ENCODE peak calls at places on chromosomes 4 and X, in nine cellular contexts. One of them, this sample, is unnamed.

GRCh38 chr4:74983229-74983628 is 50.3 kb downstream of the PARM1 start:
- DNase-seq in NAMALWA: no peak
- DNase-seq in NB4: no peak
- DNase-seq in glutamatergic neuron: no peak
- DNase-seq in activated CD8-positive, alpha-beta T cell treated with anti-CD3 and anti-CD28 coated beads, Interleukin-2, amount 10 ng/mL, durations not matched to agents 7 days and 5 days: no peak
- DNase-seq in fibroblast of pulmonary artery: no peak
- DNase-seq in stimulated activated CD4-positive, alpha-beta T cell treated with anti-CD3 and anti-CD28 coated beads, Interleukin-2, amount 100 ng/mL, for 24 hours: no peak
- DNase-seq in T-helper 9 cell: no peak
- DNase-seq in A549: no peak
- DNase-seq in this sample: no peak

GRCh38 chr4:786861-787300 is 39.0 kb downstream of the CPLX1 start:
- DNase-seq in NAMALWA: no peak
- DNase-seq in NB4: no peak
- DNase-seq in glutamatergic neuron: no peak
- DNase-seq in activated CD8-positive, alpha-beta T cell treated with anti-CD3 and anti-CD28 coated beads, Interleukin-2, amount 10 ng/mL, durations not matched to agents 7 days and 5 days: peak; percentile 49
- DNase-seq in fibroblast of pulmonary artery: no peak
- DNase-seq in stimulated activated CD4-positive, alpha-beta T cell treated with anti-CD3 and anti-CD28 coated beads, Interleukin-2, amount 100 ng/mL, for 24 hours: no peak
- DNase-seq in T-helper 9 cell: no peak
- DNase-seq in A549: no peak
- DNase-seq in this sample: no peak

GRCh38 chrX:26411045-26411444 is 195.1 kb downstream of the MAGEB5 start:
- DNase-seq in NAMALWA: no peak
- DNase-seq in NB4: no peak
- DNase-seq in glutamatergic neuron: no peak
- DNase-seq in activated CD8-positive, alpha-beta T cell treated with anti-CD3 and anti-CD28 coated beads, Interleukin-2, amount 10 ng/mL, durations not matched to agents 7 days and 5 days: no peak
- DNase-seq in fibroblast of pulmonary artery: peak; percentile 16
- DNase-seq in stimulated activated CD4-positive, alpha-beta T cell treated with anti-CD3 and anti-CD28 coated beads, Interleukin-2, amount 100 ng/mL, for 24 hours: no peak
- DNase-seq in T-helper 9 cell: no peak
- DNase-seq in A549: no peak
- DNase-seq in this sample: no peak

GRCh38 chrX:132480581-132481203 is 8.1 kb downstream of the MBNL3 start:
- DNase-seq in NAMALWA: peak; percentile 90
- DNase-seq in NB4: peak; percentile 88
- DNase-seq in glutamatergic neuron: no peak
- DNase-seq in activated CD8-positive, alpha-beta T cell treated with anti-CD3 and anti-CD28 coated beads, Interleukin-2, amount 10 ng/mL, durations not matched to agents 7 days and 5 days: peak; percentile 65
- DNase-seq in fibroblast of pulmonary artery: peak; percentile 49
- DNase-seq in stimulated activated CD4-positive, alpha-beta T cell treated with anti-CD3 and anti-CD28 coated beads, Interleukin-2, amount 100 ng/mL, for 24 hours: peak; percentile 22
- DNase-seq in T-helper 9 cell: peak; percentile 16
- DNase-seq in A549: no peak
- DNase-seq in this sample: peak; percentile 44

GRCh38 chr4:168421671-168422070 is 58.6 kb downstream of the DDX60L start:
- DNase-seq in NAMALWA: no peak
- DNase-seq in NB4: no peak
- DNase-seq in glutamatergic neuron: no peak
- DNase-seq in activated CD8-positive, alpha-beta T cell treated with anti-CD3 and anti-CD28 coated beads, Interleukin-2, amount 10 ng/mL, durations not matched to agents 7 days and 5 days: peak; percentile 35
- DNase-seq in fibroblast of pulmonary artery: peak; percentile 65
- DNase-seq in stimulated activated CD4-positive, alpha-beta T cell treated with anti-CD3 and anti-CD28 coated beads, Interleukin-2, amount 100 ng/mL, for 24 hours: no peak
- DNase-seq in T-helper 9 cell: no peak
- DNase-seq in A549: no peak
- DNase-seq in this sample: peak; percentile 70

GRCh38 chr4:152114562-152114961 is 353.8 kb upstream of the GATB start:
- DNase-seq in NAMALWA: no peak
- DNase-seq in NB4: no peak
- DNase-seq in glutamatergic neuron: no peak
- DNase-seq in activated CD8-positive, alpha-beta T cell treated with anti-CD3 and anti-CD28 coated beads, Interleukin-2, amount 10 ng/mL, durations not matched to agents 7 days and 5 days: no peak
- DNase-seq in fibroblast of pulmonary artery: no peak
- DNase-seq in stimulated activated CD4-positive, alpha-beta T cell treated with anti-CD3 and anti-CD28 coated beads, Interleukin-2, amount 100 ng/mL, for 24 hours: no peak
- DNase-seq in T-helper 9 cell: no peak
- DNase-seq in A549: no peak
- DNase-seq in this sample: no peak

GRCh38 chr4:138953962-138954371 is 61.6 kb upstream of the NOCT start:
- DNase-seq in NAMALWA: no peak
- DNase-seq in NB4: no peak
- DNase-seq in glutamatergic neuron: no peak
- DNase-seq in activated CD8-positive, alpha-beta T cell treated with anti-CD3 and anti-CD28 coated beads, Interleukin-2, amount 10 ng/mL, durations not matched to agents 7 days and 5 days: no peak
- DNase-seq in fibroblast of pulmonary artery: peak; percentile 93
- DNase-seq in stimulated activated CD4-positive, alpha-beta T cell treated with anti-CD3 and anti-CD28 coated beads, Interleukin-2, amount 100 ng/mL, for 24 hours: no peak
- DNase-seq in T-helper 9 cell: no peak
- DNase-seq in A549: no peak
- DNase-seq in this sample: peak; percentile 87

GRCh38 chr4:175421506-175421905 is 390.6 kb downstream of the GPM6A start:
- DNase-seq in NAMALWA: no peak
- DNase-seq in NB4: no peak
- DNase-seq in glutamatergic neuron: no peak
- DNase-seq in activated CD8-positive, alpha-beta T cell treated with anti-CD3 and anti-CD28 coated beads, Interleukin-2, amount 10 ng/mL, durations not matched to agents 7 days and 5 days: no peak
- DNase-seq in fibroblast of pulmonary artery: no peak
- DNase-seq in stimulated activated CD4-positive, alpha-beta T cell treated with anti-CD3 and anti-CD28 coated beads, Interleukin-2, amount 100 ng/mL, for 24 hours: no peak
- DNase-seq in T-helper 9 cell: no peak
- DNase-seq in A549: peak; percentile 52
- DNase-seq in this sample: peak; percentile 56

GRCh38 chrX:25084446-25084845 is 68.7 kb upstream of the ARX start:
- DNase-seq in NAMALWA: no peak
- DNase-seq in NB4: no peak
- DNase-seq in glutamatergic neuron: no peak
- DNase-seq in activated CD8-positive, alpha-beta T cell treated with anti-CD3 and anti-CD28 coated beads, Interleukin-2, amount 10 ng/mL, durations not matched to agents 7 days and 5 days: no peak
- DNase-seq in fibroblast of pulmonary artery: no peak
- DNase-seq in stimulated activated CD4-positive, alpha-beta T cell treated with anti-CD3 and anti-CD28 coated beads, Interleukin-2, amount 100 ng/mL, for 24 hours: no peak
- DNase-seq in T-helper 9 cell: no peak
- DNase-seq in A549: no peak
- DNase-seq in this sample: no peak

GRCh38 chrX:140697618-140698017 is 11.9 kb upstream of the LINC00632 start:
- DNase-seq in NAMALWA: peak; percentile 17
- DNase-seq in NB4: peak; percentile 12
- DNase-seq in glutamatergic neuron: no peak
- DNase-seq in activated CD8-positive, alpha-beta T cell treated with anti-CD3 and anti-CD28 coated beads, Interleukin-2, amount 10 ng/mL, durations not matched to agents 7 days and 5 days: no peak
- DNase-seq in fibroblast of pulmonary artery: no peak
- DNase-seq in stimulated activated CD4-positive, alpha-beta T cell treated with anti-CD3 and anti-CD28 coated beads, Interleukin-2, amount 100 ng/mL, for 24 hours: no peak
- DNase-seq in T-helper 9 cell: no peak
- DNase-seq in A549: no peak
- DNase-seq in this sample: no peak

GRCh38 chrX:65874765-65875164 is 165.1 kb downstream of the VSIG4 start:
- DNase-seq in NAMALWA: no peak
- DNase-seq in NB4: peak; percentile 6
- DNase-seq in glutamatergic neuron: no peak
- DNase-seq in activated CD8-positive, alpha-beta T cell treated with anti-CD3 and anti-CD28 coated beads, Interleukin-2, amount 10 ng/mL, durations not matched to agents 7 days and 5 days: no peak
- DNase-seq in fibroblast of pulmonary artery: no peak
- DNase-seq in stimulated activated CD4-positive, alpha-beta T cell treated with anti-CD3 and anti-CD28 coated beads, Interleukin-2, amount 100 ng/mL, for 24 hours: no peak
- DNase-seq in T-helper 9 cell: no peak
- DNase-seq in A549: no peak
- DNase-seq in this sample: no peak

GRCh38 chrX:68832101-68832416 is 3.2 kb downstream of the EFNB1 start:
- DNase-seq in NAMALWA: peak; percentile 40
- DNase-seq in NB4: peak; percentile 77
- DNase-seq in glutamatergic neuron: no peak
- DNase-seq in activated CD8-positive, alpha-beta T cell treated with anti-CD3 and anti-CD28 coated beads, Interleukin-2, amount 10 ng/mL, durations not matched to agents 7 days and 5 days: no peak
- DNase-seq in fibroblast of pulmonary artery: peak; percentile 79
- DNase-seq in stimulated activated CD4-positive, alpha-beta T cell treated with anti-CD3 and anti-CD28 coated beads, Interleukin-2, amount 100 ng/mL, for 24 hours: peak; percentile 23
- DNase-seq in T-helper 9 cell: no peak
- DNase-seq in A549: no peak
- DNase-seq in this sample: peak; percentile 68

GRCh38 chr4:67198757-67199156 is 346.5 kb downstream of the CENPC start:
- DNase-seq in NAMALWA: peak; percentile 38
- DNase-seq in NB4: peak; percentile 49
- DNase-seq in glutamatergic neuron: no peak
- DNase-seq in activated CD8-positive, alpha-beta T cell treated with anti-CD3 and anti-CD28 coated beads, Interleukin-2, amount 10 ng/mL, durations not matched to agents 7 days and 5 days: no peak
- DNase-seq in fibroblast of pulmonary artery: peak; percentile 77
- DNase-seq in stimulated activated CD4-positive, alpha-beta T cell treated with anti-CD3 and anti-CD28 coated beads, Interleukin-2, amount 100 ng/mL, for 24 hours: no peak
- DNase-seq in T-helper 9 cell: no peak
- DNase-seq in A549: no peak
- DNase-seq in this sample: peak; percentile 54

GRCh38 chr4:104616401-104616820 is 121.7 kb upstream of the CXXC4 start:
- DNase-seq in NAMALWA: no peak
- DNase-seq in NB4: no peak
- DNase-seq in glutamatergic neuron: no peak
- DNase-seq in activated CD8-positive, alpha-beta T cell treated with anti-CD3 and anti-CD28 coated beads, Interleukin-2, amount 10 ng/mL, durations not matched to agents 7 days and 5 days: no peak
- DNase-seq in fibroblast of pulmonary artery: no peak
- DNase-seq in stimulated activated CD4-positive, alpha-beta T cell treated with anti-CD3 and anti-CD28 coated beads, Interleukin-2, amount 100 ng/mL, for 24 hours: no peak
- DNase-seq in T-helper 9 cell: no peak
- DNase-seq in A549: no peak
- DNase-seq in this sample: no peak

GRCh38 chr4:181946902-181947301 is 296.3 kb upstream of the TENM3 start:
- DNase-seq in NAMALWA: no peak
- DNase-seq in NB4: no peak
- DNase-seq in glutamatergic neuron: no peak
- DNase-seq in activated CD8-positive, alpha-beta T cell treated with anti-CD3 and anti-CD28 coated beads, Interleukin-2, amount 10 ng/mL, durations not matched to agents 7 days and 5 days: no peak
- DNase-seq in fibroblast of pulmonary artery: no peak
- DNase-seq in stimulated activated CD4-positive, alpha-beta T cell treated with anti-CD3 and anti-CD28 coated beads, Interleukin-2, amount 100 ng/mL, for 24 hours: no peak
- DNase-seq in T-helper 9 cell: no peak
- DNase-seq in A549: no peak
- DNase-seq in this sample: no peak

GRCh38 chr4:186516287-186516686 is 39.1 kb downstream of the MTNR1A start:
- DNase-seq in NAMALWA: no peak
- DNase-seq in NB4: no peak
- DNase-seq in glutamatergic neuron: no peak
- DNase-seq in activated CD8-positive, alpha-beta T cell treated with anti-CD3 and anti-CD28 coated beads, Interleukin-2, amount 10 ng/mL, durations not matched to agents 7 days and 5 days: no peak
- DNase-seq in fibroblast of pulmonary artery: no peak
- DNase-seq in stimulated activated CD4-positive, alpha-beta T cell treated with anti-CD3 and anti-CD28 coated beads, Interleukin-2, amount 100 ng/mL, for 24 hours: no peak
- DNase-seq in T-helper 9 cell: no peak
- DNase-seq in A549: no peak
- DNase-seq in this sample: no peak

GRCh38 chrX:38215141-38215540 is 5.5 kb downstream of the SRPX start:
- DNase-seq in NAMALWA: no peak
- DNase-seq in NB4: no peak
- DNase-seq in glutamatergic neuron: no peak
- DNase-seq in activated CD8-positive, alpha-beta T cell treated with anti-CD3 and anti-CD28 coated beads, Interleukin-2, amount 10 ng/mL, durations not matched to agents 7 days and 5 days: no peak
- DNase-seq in fibroblast of pulmonary artery: peak; percentile 65
- DNase-seq in stimulated activated CD4-positive, alpha-beta T cell treated with anti-CD3 and anti-CD28 coated beads, Interleukin-2, amount 100 ng/mL, for 24 hours: no peak
- DNase-seq in T-helper 9 cell: no peak
- DNase-seq in A549: no peak
- DNase-seq in this sample: peak; percentile 12

GRCh38 chr4:152083348-152083747 is 322.5 kb upstream of the GATB start:
- DNase-seq in NAMALWA: no peak
- DNase-seq in NB4: no peak
- DNase-seq in glutamatergic neuron: no peak
- DNase-seq in activated CD8-positive, alpha-beta T cell treated with anti-CD3 and anti-CD28 coated beads, Interleukin-2, amount 10 ng/mL, durations not matched to agents 7 days and 5 days: no peak
- DNase-seq in fibroblast of pulmonary artery: no peak
- DNase-seq in stimulated activated CD4-positive, alpha-beta T cell treated with anti-CD3 and anti-CD28 coated beads, Interleukin-2, amount 100 ng/mL, for 24 hours: no peak
- DNase-seq in T-helper 9 cell: no peak
- DNase-seq in A549: no peak
- DNase-seq in this sample: peak; percentile 89

GRCh38 chr4:2250764-2251072 is 8.8 kb upstream of the HAUS3 start:
- DNase-seq in NAMALWA: no peak
- DNase-seq in NB4: no peak
- DNase-seq in glutamatergic neuron: peak; percentile 15
- DNase-seq in activated CD8-positive, alpha-beta T cell treated with anti-CD3 and anti-CD28 coated beads, Interleukin-2, amount 10 ng/mL, durations not matched to agents 7 days and 5 days: no peak
- DNase-seq in fibroblast of pulmonary artery: no peak
- DNase-seq in stimulated activated CD4-positive, alpha-beta T cell treated with anti-CD3 and anti-CD28 coated beads, Interleukin-2, amount 100 ng/mL, for 24 hours: peak; percentile 15
- DNase-seq in T-helper 9 cell: no peak
- DNase-seq in A549: no peak
- DNase-seq in this sample: no peak

GRCh38 chrX:24839331-24839730 is 145.6 kb downstream of the POLA1 start:
- DNase-seq in NAMALWA: no peak
- DNase-seq in NB4: no peak
- DNase-seq in glutamatergic neuron: no peak
- DNase-seq in activated CD8-positive, alpha-beta T cell treated with anti-CD3 and anti-CD28 coated beads, Interleukin-2, amount 10 ng/mL, durations not matched to agents 7 days and 5 days: no peak
- DNase-seq in fibroblast of pulmonary artery: no peak
- DNase-seq in stimulated activated CD4-positive, alpha-beta T cell treated with anti-CD3 and anti-CD28 coated beads, Interleukin-2, amount 100 ng/mL, for 24 hours: no peak
- DNase-seq in T-helper 9 cell: no peak
- DNase-seq in A549: no peak
- DNase-seq in this sample: peak; percentile 1

GRCh38 chrX:117744958-117745357 is 371.7 kb downstream of the KLHL13 start:
- DNase-seq in NAMALWA: no peak
- DNase-seq in NB4: no peak
- DNase-seq in glutamatergic neuron: no peak
- DNase-seq in activated CD8-positive, alpha-beta T cell treated with anti-CD3 and anti-CD28 coated beads, Interleukin-2, amount 10 ng/mL, durations not matched to agents 7 days and 5 days: no peak
- DNase-seq in fibroblast of pulmonary artery: no peak
- DNase-seq in stimulated activated CD4-positive, alpha-beta T cell treated with anti-CD3 and anti-CD28 coated beads, Interleukin-2, amount 100 ng/mL, for 24 hours: no peak
- DNase-seq in T-helper 9 cell: no peak
- DNase-seq in A549: no peak
- DNase-seq in this sample: no peak

GRCh38 chrX:111360839-111361238 is 51.2 kb downstream of the DCX start:
- DNase-seq in NAMALWA: peak; percentile 1
- DNase-seq in NB4: no peak
- DNase-seq in glutamatergic neuron: no peak
- DNase-seq in activated CD8-positive, alpha-beta T cell treated with anti-CD3 and anti-CD28 coated beads, Interleukin-2, amount 10 ng/mL, durations not matched to agents 7 days and 5 days: no peak
- DNase-seq in fibroblast of pulmonary artery: no peak
- DNase-seq in stimulated activated CD4-positive, alpha-beta T cell treated with anti-CD3 and anti-CD28 coated beads, Interleukin-2, amount 100 ng/mL, for 24 hours: no peak
- DNase-seq in T-helper 9 cell: no peak
- DNase-seq in A549: no peak
- DNase-seq in this sample: no peak

GRCh38 chrX:28498658-28499057 is 88.6 kb upstream of the IL1RAPL1 start:
- DNase-seq in NAMALWA: no peak
- DNase-seq in NB4: no peak
- DNase-seq in glutamatergic neuron: no peak
- DNase-seq in activated CD8-positive, alpha-beta T cell treated with anti-CD3 and anti-CD28 coated beads, Interleukin-2, amount 10 ng/mL, durations not matched to agents 7 days and 5 days: no peak
- DNase-seq in fibroblast of pulmonary artery: peak; percentile 41
- DNase-seq in stimulated activated CD4-positive, alpha-beta T cell treated with anti-CD3 and anti-CD28 coated beads, Interleukin-2, amount 100 ng/mL, for 24 hours: no peak
- DNase-seq in T-helper 9 cell: no peak
- DNase-seq in A549: no peak
- DNase-seq in this sample: no peak

GRCh38 chrX:147912093-147912801 is 528 bp downstream of the FMR1 start:
- DNase-seq in NAMALWA: peak; percentile 64
- DNase-seq in NB4: peak; percentile 60
- DNase-seq in glutamatergic neuron: peak; percentile 33
- DNase-seq in activated CD8-positive, alpha-beta T cell treated with anti-CD3 and anti-CD28 coated beads, Interleukin-2, amount 10 ng/mL, durations not matched to agents 7 days and 5 days: peak; percentile 52
- DNase-seq in fibroblast of pulmonary artery: peak; percentile 41
- DNase-seq in stimulated activated CD4-positive, alpha-beta T cell treated with anti-CD3 and anti-CD28 coated beads, Interleukin-2, amount 100 ng/mL, for 24 hours: peak; percentile 32
- DNase-seq in T-helper 9 cell: peak; percentile 13
- DNase-seq in A549: peak; percentile 22
- DNase-seq in this sample: peak; percentile 40

GRCh38 chr4:93409035-93409434 is 419.5 kb upstream of the ATOH1 start:
- DNase-seq in NAMALWA: peak; percentile 2
- DNase-seq in NB4: no peak
- DNase-seq in glutamatergic neuron: no peak
- DNase-seq in activated CD8-positive, alpha-beta T cell treated with anti-CD3 and anti-CD28 coated beads, Interleukin-2, amount 10 ng/mL, durations not matched to agents 7 days and 5 days: no peak
- DNase-seq in fibroblast of pulmonary artery: no peak
- DNase-seq in stimulated activated CD4-positive, alpha-beta T cell treated with anti-CD3 and anti-CD28 coated beads, Interleukin-2, amount 100 ng/mL, for 24 hours: no peak
- DNase-seq in T-helper 9 cell: no peak
- DNase-seq in A549: no peak
- DNase-seq in this sample: no peak

GRCh38 chr4:3059090-3059428 is 15.3 kb downstream of the HTT-AS start:
- DNase-seq in NAMALWA: peak; percentile 28
- DNase-seq in NB4: peak; percentile 86
- DNase-seq in glutamatergic neuron: no peak
- DNase-seq in activated CD8-positive, alpha-beta T cell treated with anti-CD3 and anti-CD28 coated beads, Interleukin-2, amount 10 ng/mL, durations not matched to agents 7 days and 5 days: no peak
- DNase-seq in fibroblast of pulmonary artery: no peak
- DNase-seq in stimulated activated CD4-positive, alpha-beta T cell treated with anti-CD3 and anti-CD28 coated beads, Interleukin-2, amount 100 ng/mL, for 24 hours: no peak
- DNase-seq in T-helper 9 cell: no peak
- DNase-seq in A549: no peak
- DNase-seq in this sample: no peak

GRCh38 chr4:7901274-7901845 is 38.3 kb downstream of the AFAP1 start:
- DNase-seq in NAMALWA: no peak
- DNase-seq in NB4: no peak
- DNase-seq in glutamatergic neuron: peak; percentile 43
- DNase-seq in activated CD8-positive, alpha-beta T cell treated with anti-CD3 and anti-CD28 coated beads, Interleukin-2, amount 10 ng/mL, durations not matched to agents 7 days and 5 days: no peak
- DNase-seq in fibroblast of pulmonary artery: peak; percentile 30
- DNase-seq in stimulated activated CD4-positive, alpha-beta T cell treated with anti-CD3 and anti-CD28 coated beads, Interleukin-2, amount 100 ng/mL, for 24 hours: no peak
- DNase-seq in T-helper 9 cell: no peak
- DNase-seq in A549: no peak
- DNase-seq in this sample: no peak

GRCh38 chrX:38055170-38055847 is 49.0 kb downstream of the SYTL5 start:
- DNase-seq in NAMALWA: no peak
- DNase-seq in NB4: no peak
- DNase-seq in glutamatergic neuron: no peak
- DNase-seq in activated CD8-positive, alpha-beta T cell treated with anti-CD3 and anti-CD28 coated beads, Interleukin-2, amount 10 ng/mL, durations not matched to agents 7 days and 5 days: no peak
- DNase-seq in fibroblast of pulmonary artery: peak; percentile 95
- DNase-seq in stimulated activated CD4-positive, alpha-beta T cell treated with anti-CD3 and anti-CD28 coated beads, Interleukin-2, amount 100 ng/mL, for 24 hours: no peak
- DNase-seq in T-helper 9 cell: no peak
- DNase-seq in A549: no peak
- DNase-seq in this sample: peak; percentile 42

GRCh38 chr4:189265515-189265914 is 675.2 kb upstream of the FRG1 start:
- DNase-seq in NAMALWA: no peak
- DNase-seq in NB4: no peak
- DNase-seq in glutamatergic neuron: no peak
- DNase-seq in activated CD8-positive, alpha-beta T cell treated with anti-CD3 and anti-CD28 coated beads, Interleukin-2, amount 10 ng/mL, durations not matched to agents 7 days and 5 days: no peak
- DNase-seq in fibroblast of pulmonary artery: no peak
- DNase-seq in stimulated activated CD4-positive, alpha-beta T cell treated with anti-CD3 and anti-CD28 coated beads, Interleukin-2, amount 100 ng/mL, for 24 hours: no peak
- DNase-seq in T-helper 9 cell: no peak
- DNase-seq in A549: no peak
- DNase-seq in this sample: no peak

GRCh38 chrX:6851140-6851539 is 296.4 kb upstream of the STS start:
- DNase-seq in NAMALWA: peak; percentile 29
- DNase-seq in NB4: no peak
- DNase-seq in glutamatergic neuron: no peak
- DNase-seq in activated CD8-positive, alpha-beta T cell treated with anti-CD3 and anti-CD28 coated beads, Interleukin-2, amount 10 ng/mL, durations not matched to agents 7 days and 5 days: no peak
- DNase-seq in fibroblast of pulmonary artery: no peak
- DNase-seq in stimulated activated CD4-positive, alpha-beta T cell treated with anti-CD3 and anti-CD28 coated beads, Interleukin-2, amount 100 ng/mL, for 24 hours: no peak
- DNase-seq in T-helper 9 cell: no peak
- DNase-seq in A549: no peak
- DNase-seq in this sample: no peak

GRCh38 chr4:25795566-25796454 is 67.0 kb downstream of the SEL1L3 start:
- DNase-seq in NAMALWA: no peak
- DNase-seq in NB4: no peak
- DNase-seq in glutamatergic neuron: no peak
- DNase-seq in activated CD8-positive, alpha-beta T cell treated with anti-CD3 and anti-CD28 coated beads, Interleukin-2, amount 10 ng/mL, durations not matched to agents 7 days and 5 days: no peak
- DNase-seq in fibroblast of pulmonary artery: peak; percentile 65
- DNase-seq in stimulated activated CD4-positive, alpha-beta T cell treated with anti-CD3 and anti-CD28 coated beads, Interleukin-2, amount 100 ng/mL, for 24 hours: no peak
- DNase-seq in T-helper 9 cell: no peak
- DNase-seq in A549: no peak
- DNase-seq in this sample: peak; percentile 72

This sample was measured in kidney tubule cell.